ENCODE peak calls at places on chromosomes 4 and X, in eight cellular contexts. N is mucosa of descending colon, L is sigmoid colon, C is MM.1S, W is kidney, T is PC-3, M is GM23248, J is H1. H is an unnamed sample.
A peak's percentile ranks its signal among the peaks of the same experiment; 100 is the strongest.

GRCh38 chr4:184396001-184396400 is 78.3 kb downstream of the IRF2 start:
- DNase-seq in W (no peak), C (no peak), N (no peak), J (no peak), L (no peak), M (no peak), T (no peak), H (no peak)

GRCh38 chr4:123319639-123320038 is 77.0 kb upstream of the SPRY1 start:
- DNase-seq in M (no peak), J (no peak), N (no peak), W (no peak), C (no peak), T (no peak), L (no peak), H (no peak)

GRCh38 chr4:145011636-145012035 is 86.4 kb downstream of the ANAPC10 start:
- DNase-seq in W (no peak), N (no peak), L (no peak), J (no peak), T (no peak), M (no peak), C (no peak), H (no peak)

GRCh38 chr4:38805530-38806145 is 1.0 kb upstream of the TLR1 start:
- DNase-seq in M (peak; percentile 12), N (no peak), C (peak; percentile 73), W (no peak), J (no peak), T (no peak), L (no peak), H (peak; percentile 9)

GRCh38 chr4:62231994-62232393 is 1031.9 kb downstream of the ADGRL3 start:
- DNase-seq in M (no peak), J (no peak), W (no peak), T (no peak), L (no peak), C (no peak), N (no peak), H (no peak)

GRCh38 chr4:7764466-7764865 is 175.2 kb downstream of the AFAP1 start:
- DNase-seq in L (no peak), W (peak; percentile 38), T (no peak), J (no peak), M (no peak), C (no peak), N (no peak), H (no peak)

GRCh38 chr4:88522702-88523324 is 763 bp downstream of the PYURF start:
- DNase-seq in W (peak; percentile 74), C (peak; percentile 48), L (peak; percentile 70), T (peak; percentile 16), J (no peak), N (peak; percentile 64), M (peak; percentile 75), H (peak; percentile 37)

GRCh38 chr4:182671231-182671630 is 246.0 kb downstream of the DCTD start:
- DNase-seq in W (no peak), L (no peak), N (no peak), T (no peak), C (no peak), J (no peak), M (no peak), H (no peak)

GRCh38 chr4:98482847-98483806 is 175.3 kb downstream of the TSPAN5 start:
- DNase-seq in C (no peak), N (no peak), J (no peak), T (peak; percentile 82), W (no peak), M (peak; percentile 66), L (no peak), H (no peak)

GRCh38 chr4:140826701-140827027 is 70.5 kb upstream of the TBC1D9 start:
- DNase-seq in M (no peak), T (no peak), C (peak; percentile 64), W (no peak), L (no peak), N (no peak), J (no peak), H (no peak)

GRCh38 chr4:13047591-13047990 is 436.5 kb downstream of the RAB28 start:
- DNase-seq in T (no peak), M (no peak), J (no peak), C (no peak), L (no peak), N (no peak), W (no peak), H (no peak)

GRCh38 chr4:184803133-184803532 is 22.6 kb downstream of the ACSL1 start:
- DNase-seq in T (no peak), C (no peak), L (no peak), W (no peak), M (no peak), J (no peak), N (no peak), H (no peak)

GRCh38 chr4:94131212-94131611 is 76.5 kb upstream of the SMARCAD1 start:
- DNase-seq in J (no peak), C (no peak), L (no peak), N (no peak), W (no peak), M (peak; percentile 13), T (peak; percentile 64), H (no peak)

GRCh38 chrX:104435249-104435648 is 130.8 kb upstream of the IL1RAPL2 start:
- DNase-seq in T (no peak), J (no peak), C (no peak), N (no peak), L (no peak), M (no peak), W (no peak), H (no peak)

GRCh38 chrX:146614693-146615524 is 194.7 kb upstream of the CXorf51B start:
- DNase-seq in C (no peak), N (no peak), T (no peak), M (no peak), J (no peak), L (no peak), W (no peak), H (no peak)

GRCh38 chr4:14607578-14607977 is 394.7 kb upstream of the CPEB2 start:
- DNase-seq in J (no peak), W (no peak), M (no peak), N (no peak), L (no peak), C (no peak), T (peak; percentile 58), H (no peak)

GRCh38 chrX:23828894-23829293 is 45.9 kb downstream of the SAT1 start:
- DNase-seq in C (no peak), J (no peak), L (no peak), W (no peak), M (no peak), N (no peak), T (no peak), H (peak; percentile 42)

GRCh38 chrX:57918750-57919436 is 8.6 kb upstream of the ZXDA start:
- DNase-seq in C (peak; percentile 25), J (peak; percentile 31), N (no peak), M (peak; percentile 55), L (no peak), W (peak; percentile 30), T (peak; percentile 71), H (peak; percentile 45)

GRCh38 chr4:80125252-80126177 is 52.5 kb upstream of the ANTXR2 start:
- DNase-seq in L (no peak), J (no peak), N (no peak), T (peak; percentile 48), C (peak; percentile 17), M (peak; percentile 64), W (no peak), H (peak; percentile 26)

GRCh38 chr4:168840988-168841681 is 168.9 kb downstream of the CBR4 start:
- DNase-seq in T (no peak), L (no peak), J (no peak), M (no peak), C (no peak), W (no peak), N (no peak), H (peak; percentile 35)
- H3K4me1 ChIP-seq in T (no peaks in the 10 kb centered on the region), L (peaks cover 89% of the 10 kb centered on the region), J (peaks cover 13% of the 10 kb centered on the region), M (no peaks in the 10 kb centered on the region), C (peaks cover 20% of the 10 kb centered on the region), W (no peaks in the 10 kb centered on the region), N (no peaks in the 10 kb centered on the region), H (peaks cover 5% of the 10 kb centered on the region)

GRCh38 chr4:108018884-108019187 is 29.1 kb downstream of the HADH start:
- DNase-seq in W (no peak), T (no peak), L (no peak), N (no peak), M (no peak), J (no peak), C (no peak), H (no peak)

GRCh38 chr4:108030332-108030731 is 40.6 kb downstream of the HADH start:
- DNase-seq in J (no peak), L (no peak), T (peak; percentile 39), W (no peak), N (no peak), M (peak; percentile 87), C (peak; percentile 88), H (peak; percentile 42)

GRCh38 chr4:108029731-108030130 is 40.0 kb downstream of the HADH start:
- DNase-seq in M (peak; percentile 80), J (no peak), L (no peak), N (no peak), C (no peak), T (peak; percentile 9), W (no peak), H (no peak)

GRCh38 chr4:108029321-108029720 is 39.6 kb downstream of the HADH start:
- DNase-seq in T (no peak), J (no peak), L (no peak), M (no peak), C (peak; percentile 52), N (no peak), W (no peak), H (no peak)

GRCh38 chr4:108024078-108024990 is 34.6 kb downstream of the HADH start:
- DNase-seq in C (no peak), L (no peak), W (no peak), T (no peak), N (no peak), M (no peak), J (no peak), H (no peak)
- H3K4me3 ChIP-seq in C (no peak overlapping the region), L (no peak overlapping the region), W (no peak overlapping the region), T (no peak overlapping the region), N (no peak overlapping the region), M (no peak overlapping the region), J (no peak overlapping the region), H (no peak overlapping the region)

GRCh38 chrX:119755981-119756533 is 2.3 kb upstream of the SOWAHD start:
- DNase-seq in T (no peak), C (peak; percentile 91), L (no peak), J (no peak), W (no peak), M (no peak), N (no peak), H (peak; percentile 47)

GRCh38 chrX:119756926-119757635 is 1.3 kb upstream of the SOWAHD start:
- DNase-seq in M (no peak), W (no peak), T (no peak), L (no peak), C (peak; percentile 23), J (no peak), N (no peak), H (peak; percentile 47)

GRCh38 chrX:119758682-119759332 is 419 bp downstream of the SOWAHD start:
- DNase-seq in L (no peak), J (peak; percentile 66), W (peak; percentile 84), T (no peak), M (peak; percentile 38), N (peak; percentile 77), C (peak; percentile 52), H (peak; percentile 49)

GRCh38 chrX:119757979-119758681 is at the start of gene SOWAHD:
- DNase-seq in C (peak; percentile 52), L (peak; percentile 68), T (peak; percentile 50), N (peak; percentile 83), M (peak; percentile 49), J (peak; percentile 71), W (peak; percentile 77), H (peak; percentile 90)

GRCh38 chrX:119757646-119757978 is 776 bp upstream of the SOWAHD start:
- DNase-seq in T (no peak), W (no peak), C (no peak), M (no peak), L (no peak), J (no peak), N (no peak), H (no peak)
- H3K4me1 ChIP-seq in T (peaks cover 11% of the 10 kb centered on the region), W (no peaks in the 10 kb centered on the region), C (peaks cover 42% of the 10 kb centered on the region), M (peaks cover 1% of the 10 kb centered on the region), L (peaks cover 17% of the 10 kb centered on the region), J (peaks cover 9% of the 10 kb centered on the region), N (no peaks in the 10 kb centered on the region), H (peaks cover 3% of the 10 kb centered on the region)

GRCh38 chr4:6013564-6013963 is 4.7 kb downstream of the C4orf50 start:
- DNase-seq in N (no peak), M (no peak), T (no peak), C (no peak), W (peak; percentile 37), J (no peak), L (no peak), H (no peak)
- H3K4me3 ChIP-seq in N (no peak overlapping the region), M (no peak overlapping the region), T (no peak overlapping the region), C (no peak overlapping the region), W (no peak overlapping the region), J (no peak overlapping the region), L (no peak overlapping the region), H (no peak overlapping the region)

H was measured in small intestine.